ENCODE peak calls at places on chromosomes 4 and X, in seven cellular contexts. N is H1, Y is SK-N-SH, U is fibroblast of mammary gland, C is neural progenitor cell, Q is colonic mucosa, V is mammary epithelial cell. M is an unnamed sample.

GRCh38 chrX:40644821-40645358 is 2.5 kb downstream of the CXorf38 start:
- DNase-seq in N (no peak), Y (peak; percentile 27), U (peak; percentile 83), C (no peak), Q (peak; percentile 80), V (peak; percentile 48), M (peak; percentile 77)

GRCh38 chrX:47540754-47541538 is 20.1 kb upstream of the ARAF start:
- DNase-seq in N (peak; percentile 49), Y (peak; percentile 80), U (peak; percentile 91), C (peak; percentile 84), Q (peak; percentile 79), V (peak; percentile 80), M (peak; percentile 84)

GRCh38 chr4:6594341-6594740 is 19.4 kb downstream of the MAN2B2 start:
- DNase-seq in N (no peak), Y (no peak), U (no peak), C (no peak), Q (no peak), V (no peak), M (no peak)

GRCh38 chr4:52372747-52373146 is 286.4 kb downstream of the USP46 start:
- DNase-seq in N (no peak), Y (no peak), U (no peak), C (no peak), Q (no peak), V (no peak), M (no peak)

GRCh38 chr4:10006604-10007435 is 14.5 kb downstream of the SLC2A9 start:
- DNase-seq in N (no peak), Y (no peak), U (peak; percentile 35), C (no peak), Q (peak; percentile 90), V (peak; percentile 96), M (no peak)

GRCh38 chrX:109184506-109185139 is 297.3 kb downstream of the GUCY2F start:
- DNase-seq in N (no peak), Y (no peak), U (no peak), C (no peak), Q (no peak), V (no peak), M (no peak)

GRCh38 chrX:42098897-42099296 is 175.5 kb upstream of the CASK start:
- DNase-seq in N (no peak), Y (peak; percentile 2), U (no peak), C (no peak), Q (no peak), V (no peak), M (no peak)

GRCh38 chr4:127687580-127687979 is 42.6 kb upstream of the SLC25A31 start:
- DNase-seq in N (no peak), Y (no peak), U (no peak), C (no peak), Q (no peak), V (no peak), M (no peak)

GRCh38 chrX:40449396-40449795 is 131.4 kb upstream of the ATP6AP2 start:
- DNase-seq in N (no peak), Y (no peak), U (no peak), C (no peak), Q (no peak), V (peak; percentile 81), M (no peak)

GRCh38 chr4:152458801-152459302 is 77.0 kb downstream of the FBXW7 start:
- DNase-seq in N (no peak), Y (no peak), U (no peak), C (no peak), Q (no peak), V (no peak), M (no peak)

GRCh38 chrX:109635151-109635550 is 10.2 kb upstream of the KCNE5 start:
- DNase-seq in N (no peak), Y (peak; percentile 32), U (peak; percentile 23), C (peak; percentile 34), Q (no peak), V (peak; percentile 3), M (peak; percentile 48)

GRCh38 chr4:102139932-102140331 is 205.3 kb downstream of the SLC39A8 start:
- DNase-seq in N (no peak), Y (no peak), U (peak; percentile 14), C (no peak), Q (no peak), V (peak; percentile 78), M (no peak)

GRCh38 chrX:2498781-2499302 is 1.9 kb downstream of the DHRSX start:
- DNase-seq in N (no peak), Y (no peak), U (peak; percentile 35), C (peak; percentile 71), Q (peak; percentile 52), V (no peak), M (peak; percentile 44)

GRCh38 chrX:2499507-2499906 is 1.3 kb downstream of the DHRSX start:
- DNase-seq in N (no peak), Y (no peak), U (no peak), C (no peak), Q (no peak), V (no peak), M (no peak)

GRCh38 chrX:2500681-2501151 is at the start of the genes DHRSX and ZBED1:
- DNase-seq in N (no peak), Y (peak; percentile 90), U (no peak), C (peak; percentile 84), Q (peak; percentile 43), V (no peak), M (no peak)

GRCh38 chrX:2501246-2502102 is 698 bp upstream of the DHRSX start:
- DNase-seq in N (no peak), Y (no peak), U (no peak), C (no peak), Q (no peak), V (no peak), M (no peak)

DNA sequence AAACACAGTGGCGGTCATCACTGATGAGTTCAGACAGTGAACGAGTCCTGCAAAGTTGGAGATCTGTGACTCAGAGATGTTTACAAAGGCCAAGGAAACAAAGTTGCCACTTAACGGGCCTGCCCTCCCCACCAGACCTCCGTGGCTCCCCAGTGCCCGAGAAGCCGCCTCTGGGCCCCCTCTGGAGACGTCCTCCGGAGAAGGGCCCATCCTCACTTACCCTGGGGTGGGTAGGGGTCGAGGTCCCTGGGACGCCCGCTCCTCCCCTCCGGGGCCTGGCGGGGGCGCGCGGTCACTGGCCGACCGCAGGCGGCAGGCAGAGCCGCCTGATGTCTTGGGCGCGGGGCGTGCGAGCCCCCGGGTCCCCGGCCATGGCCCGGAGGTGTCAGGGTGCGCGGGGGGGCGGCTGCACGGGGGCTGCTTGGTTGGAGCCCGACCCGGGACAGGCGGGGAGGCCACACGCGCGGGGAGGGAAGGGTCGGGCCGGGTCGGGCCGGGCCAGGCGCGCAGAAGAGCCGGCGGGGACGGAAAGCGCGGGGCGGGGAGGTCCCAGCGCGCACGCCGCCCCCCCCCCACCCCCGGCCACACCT is 590 bp downstream of the DHRSX start:
- DNase-seq in N (no peak), Y (peak; percentile 84), U (peak; percentile 77), C (peak; percentile 71), Q (peak; percentile 45), V (peak; percentile 52), M (peak; percentile 46)
- H3K4me3 ChIP-seq in N (peak overlapping the region; percentile 96), Y (peak overlapping the region; percentile 92), U (peak overlapping the region; percentile 68), C (peak overlapping the region; percentile 96), Q (peak overlapping the region; percentile 86), V (peak overlapping the region; percentile 59), M (peak overlapping the region; percentile 88)

GRCh38 chr4:108774809-108775530 is 12.1 kb upstream of the ETNPPL start:
- DNase-seq in N (no peak), Y (no peak), U (no peak), C (no peak), Q (no peak), V (no peak), M (no peak)
- TF ChIP-seq CTCF in N (no peak), Y (no peak), U (no peak), C (no peak), Q (no peak), V (no peak), M (no peak)

GRCh38 chr4:16224264-16224663 is 2.0 kb downstream of the TAPT1 start:
- DNase-seq in N (no peak), Y (peak; percentile 24), U (no peak), C (peak; percentile 39), Q (no peak), V (no peak), M (no peak)

GRCh38 chr4:16225139-16225538 is 1.1 kb downstream of the TAPT1 start:
- DNase-seq in N (no peak), Y (no peak), U (peak; percentile 58), C (no peak), Q (no peak), V (no peak), M (no peak)

GRCh38 chr4:16225996-16226815 is at the start of gene TAPT1:
- DNase-seq in N (no peak), Y (peak; percentile 93), U (peak; percentile 44), C (peak; percentile 93), Q (peak; percentile 81), V (peak; percentile 57), M (peak; percentile 58)

GRCh38 chr4:16225681-16225995 is 633 bp downstream of the TAPT1 start:
- DNase-seq in N (no peak), Y (no peak), U (no peak), C (no peak), Q (no peak), V (peak; percentile 17), M (no peak)

DNA sequence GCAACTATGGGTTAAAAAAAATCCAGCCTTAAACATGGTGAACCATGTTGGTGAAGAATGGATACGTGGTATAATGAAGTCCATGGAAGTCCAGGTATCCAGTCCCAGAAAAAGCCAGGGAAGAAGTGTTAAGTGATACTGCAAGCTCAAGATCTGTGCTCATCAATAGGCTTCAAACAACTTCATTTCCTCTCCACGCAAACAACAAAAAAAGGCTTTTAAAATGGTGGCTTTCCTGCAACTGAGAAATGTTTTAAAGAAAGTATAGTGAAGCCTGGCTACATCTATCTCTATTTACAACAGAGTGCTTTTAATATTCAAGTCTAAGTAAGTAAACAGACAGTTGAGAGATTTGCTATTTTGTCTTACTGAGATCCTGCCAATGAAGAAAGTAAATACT is 1.6 kb downstream of the TAPT1 start:
- DNase-seq in N (no peak), Y (no peak), U (no peak), C (no peak), Q (no peak), V (no peak), M (no peak)
- H3K4me3 ChIP-seq in N (peak overlapping the region; percentile 72), Y (peak overlapping the region; percentile 76), U (peak overlapping the region; percentile 84), C (peak overlapping the region; percentile 99), Q (peak overlapping the region; percentile 57), V (no peak overlapping the region), M (peak overlapping the region; percentile 92)

DNA sequence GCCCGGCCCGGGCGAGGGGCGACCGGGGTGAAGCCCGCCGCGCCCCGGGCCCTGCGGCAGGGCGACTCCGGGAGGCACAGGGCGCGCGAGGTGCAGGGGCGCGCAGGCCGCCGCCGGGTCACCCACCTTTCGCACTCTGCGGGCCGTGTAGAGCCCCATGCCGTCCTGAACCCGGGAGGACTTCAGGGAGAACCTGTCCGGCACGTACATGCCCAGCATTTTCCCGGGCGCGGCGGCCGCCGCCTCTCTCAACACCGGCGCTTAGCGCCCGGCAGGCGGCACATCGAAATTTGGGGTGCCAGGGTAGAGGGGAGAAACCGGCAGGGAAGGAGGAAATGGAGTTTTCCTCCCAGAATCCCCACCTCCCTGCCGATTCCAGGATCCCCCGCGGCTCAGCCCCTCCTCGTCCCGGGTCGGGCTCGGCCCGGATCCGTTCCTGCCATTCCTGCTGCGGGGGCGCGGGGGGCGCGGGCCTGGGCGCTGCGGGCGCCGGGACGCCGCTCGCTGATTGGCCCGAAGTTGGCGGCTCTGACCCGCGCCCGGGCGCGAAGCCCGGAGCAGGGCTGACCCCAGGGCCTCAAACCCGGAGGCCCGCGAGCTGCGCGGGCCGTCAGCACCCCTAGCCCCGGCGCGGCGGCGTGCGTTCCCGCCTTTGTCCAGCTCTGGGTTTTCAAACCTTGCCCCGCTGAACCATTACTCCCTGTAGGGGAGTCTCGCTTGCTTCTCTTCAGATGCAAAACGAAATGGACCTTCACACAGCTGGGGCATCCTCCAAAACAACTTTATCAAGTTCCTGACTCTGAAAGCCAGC is at the start of gene PRDM5:
- DNase-seq in N (peak; percentile 43), Y (peak; percentile 88), U (peak; percentile 64), C (peak; percentile 82), Q (peak; percentile 60), V (peak; percentile 35), M (peak; percentile 38)
- TF ChIP-seq CTCF in N (no peak), Y (peak; percentile 20), U (peak; percentile 6), C (peak; percentile 31), Q (no peak), V (no peak), M (peak; percentile 26)